ENCODE peak calls at places on chromosomes 6 and 20, in six cellular contexts. M, N, O, J, G and Z are unnamed samples.

GRCh38 chr20:63957004-63957689 is 931 bp upstream of the UCKL1 start:
- DNase-seq in M (peak; percentile 81), N (peak; percentile 69), O (no peak), J (peak; percentile 74), G (peak; percentile 92), Z (peak; percentile 75)

GRCh38 chr20:62603021-62603906 is 39.0 kb upstream of the SLCO4A1 start:
- DNase-seq in M (peak; percentile 90), N (peak; percentile 86), O (peak; percentile 81), J (no peak), G (peak; percentile 94), Z (peak; percentile 79)

GRCh38 chr6:40874495-40874894 is 164.5 kb downstream of the UNC5CL start:
- DNase-seq in M (no peak), N (no peak), O (no peak), J (no peak), G (no peak), Z (no peak)

GRCh38 chr20:63536997-63537524 is at the start of gene PTK6:
- DNase-seq in M (no peak), N (no peak), O (peak; percentile 72), J (no peak), G (peak; percentile 90), Z (peak; percentile 52)

GRCh38 chr20:48187891-48188290 is 402.6 kb upstream of the SULF2 start:
- DNase-seq in M (no peak), N (no peak), O (no peak), J (no peak), G (no peak), Z (no peak)

GRCh38 chr6:37688088-37688850 is 9.4 kb downstream of the MDGA1 start:
- DNase-seq in M (no peak), N (no peak), O (no peak), J (no peak), G (no peak), Z (peak; percentile 62)

GRCh38 chr6:15810618-15811017 is 147.8 kb upstream of the DTNBP1 start:
- DNase-seq in M (no peak), N (no peak), O (no peak), J (no peak), G (no peak), Z (no peak)

GRCh38 chr6:35611235-35611634 is 77.5 kb downstream of the FKBP5 start:
- DNase-seq in M (no peak), N (no peak), O (no peak), J (no peak), G (no peak), Z (no peak)

GRCh38 chr6:108873251-108873650 is 25.0 kb downstream of the ARMC2 start:
- DNase-seq in M (no peak), N (no peak), O (no peak), J (no peak), G (no peak), Z (no peak)

GRCh38 chr6:168737481-168737880 is 296.5 kb downstream of the SMOC2 start:
- DNase-seq in M (no peak), N (no peak), O (no peak), J (no peak), G (no peak), Z (no peak)

GRCh38 chr6:121498481-121499276 is 63.2 kb downstream of the GJA1 start:
- DNase-seq in M (no peak), N (no peak), O (no peak), J (no peak), G (no peak), Z (no peak)

GRCh38 chr6:71453307-71453706 is 164.7 kb downstream of the OGFRL1 start:
- DNase-seq in M (no peak), N (no peak), O (no peak), J (no peak), G (no peak), Z (no peak)

GRCh38 chr6:143059616-143060353 is 904 bp upstream of the AIG1 start:
- DNase-seq in M (no peak), N (peak; percentile 68), O (no peak), J (no peak), G (no peak), Z (peak; percentile 36)

GRCh38 chr6:132063204-132063603 is 112.0 kb upstream of the CCN2 start:
- DNase-seq in M (no peak), N (peak; percentile 98), O (no peak), J (no peak), G (no peak), Z (no peak)

GRCh38 chr20:51750037-51750769 is 18.0 kb downstream of the ATP9A start:
- DNase-seq in M (peak; percentile 94), N (peak; percentile 94), O (peak; percentile 79), J (no peak), G (no peak), Z (peak; percentile 89)

GRCh38 chr6:40907198-40907701 is 131.8 kb downstream of the UNC5CL start:
- DNase-seq in M (no peak), N (peak; percentile 68), O (peak; percentile 25), J (no peak), G (no peak), Z (peak; percentile 71)

GRCh38 chr6:126529605-126530004 is 189.7 kb downstream of the CENPW start:
- DNase-seq in M (no peak), N (no peak), O (no peak), J (no peak), G (no peak), Z (no peak)

GRCh38 chr6:24272148-24272547 is 85.7 kb downstream of the DCDC2 start:
- DNase-seq in M (no peak), N (no peak), O (no peak), J (no peak), G (no peak), Z (no peak)

GRCh38 chr6:7725412-7725811 is 487 bp upstream of the BMP6 start:
- DNase-seq in M (no peak), N (no peak), O (no peak), J (no peak), G (no peak), Z (no peak)

GRCh38 chr20:36241678-36242077 is 5.4 kb downstream of the AAR2 start:
- DNase-seq in M (no peak), N (no peak), O (no peak), J (no peak), G (no peak), Z (no peak)

GRCh38 chr6:142746524-142746923 is 198.5 kb downstream of the HIVEP2 start:
- DNase-seq in M (no peak), N (peak; percentile 55), O (no peak), J (no peak), G (no peak), Z (peak; percentile 56)

DNA sequence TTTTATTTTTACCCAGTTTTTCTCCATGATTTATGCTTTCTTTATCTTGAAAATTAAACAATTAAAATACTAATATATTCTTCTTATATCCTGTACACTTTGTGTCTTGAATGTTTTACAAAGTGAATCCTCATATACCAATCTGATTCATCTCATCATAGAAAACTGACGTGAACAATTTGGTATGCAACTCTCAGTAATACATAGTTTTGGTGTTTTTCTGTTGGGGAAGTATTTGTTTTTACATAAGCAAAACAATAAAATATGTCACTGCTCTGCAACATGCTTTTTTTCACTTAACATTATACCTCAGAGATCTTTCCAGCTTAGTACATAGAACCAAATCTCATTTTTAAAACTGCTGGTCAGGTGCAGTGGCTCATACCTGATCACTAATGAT is 14.7 kb downstream of the DNAAF9 start:
- DNase-seq in M (no peak), N (no peak), O (no peak), J (no peak), G (no peak), Z (no peak)
- TF ChIP-seq POLR2A in M (no peak), N (no peak), O (no peak), J (no peak), G (no peak), Z (no peak)

GRCh38 chr6:106159531-106159940 is 73.4 kb downstream of the PRDM1 start:
- DNase-seq in M (no peak), N (no peak), O (no peak), J (no peak), G (no peak), Z (no peak)

GRCh38 chr6:106156413-106156812 is 70.3 kb downstream of the PRDM1 start:
- DNase-seq in M (no peak), N (no peak), O (no peak), J (no peak), G (no peak), Z (no peak)

GRCh38 chr6:106156863-106157262 is 70.7 kb downstream of the PRDM1 start:
- DNase-seq in M (no peak), N (no peak), O (no peak), J (no peak), G (no peak), Z (no peak)

GRCh38 chr6:106160189-106160588 is 74.1 kb downstream of the PRDM1 start:
- DNase-seq in M (no peak), N (no peak), O (no peak), J (no peak), G (no peak), Z (no peak)

DNA sequence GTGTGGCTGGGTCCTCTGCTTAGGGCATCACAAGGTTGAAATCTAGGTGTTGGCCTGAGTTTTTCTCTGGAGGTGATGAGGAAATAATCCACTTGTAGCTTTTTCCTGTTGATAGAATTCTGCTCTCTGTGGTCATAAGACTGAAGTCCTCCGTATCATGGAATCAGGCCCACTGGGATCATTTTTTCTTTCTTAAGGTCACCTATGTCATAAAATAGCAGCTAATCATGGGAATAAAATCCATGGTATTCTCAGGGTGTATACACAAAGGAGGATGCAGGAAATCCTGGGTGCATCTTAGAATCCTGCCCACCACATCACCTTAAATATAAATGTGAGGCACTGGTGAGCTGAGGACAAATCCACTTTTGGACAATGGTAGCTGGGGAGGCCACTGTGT is 72.7 kb downstream of the PRDM1 start:
- DNase-seq in M (no peak), N (no peak), O (no peak), J (no peak), G (no peak), Z (no peak)
- TF ChIP-seq POLR2A in M (no peak), N (no peak), O (no peak), J (no peak), G (no peak), Z (no peak)

DNA sequence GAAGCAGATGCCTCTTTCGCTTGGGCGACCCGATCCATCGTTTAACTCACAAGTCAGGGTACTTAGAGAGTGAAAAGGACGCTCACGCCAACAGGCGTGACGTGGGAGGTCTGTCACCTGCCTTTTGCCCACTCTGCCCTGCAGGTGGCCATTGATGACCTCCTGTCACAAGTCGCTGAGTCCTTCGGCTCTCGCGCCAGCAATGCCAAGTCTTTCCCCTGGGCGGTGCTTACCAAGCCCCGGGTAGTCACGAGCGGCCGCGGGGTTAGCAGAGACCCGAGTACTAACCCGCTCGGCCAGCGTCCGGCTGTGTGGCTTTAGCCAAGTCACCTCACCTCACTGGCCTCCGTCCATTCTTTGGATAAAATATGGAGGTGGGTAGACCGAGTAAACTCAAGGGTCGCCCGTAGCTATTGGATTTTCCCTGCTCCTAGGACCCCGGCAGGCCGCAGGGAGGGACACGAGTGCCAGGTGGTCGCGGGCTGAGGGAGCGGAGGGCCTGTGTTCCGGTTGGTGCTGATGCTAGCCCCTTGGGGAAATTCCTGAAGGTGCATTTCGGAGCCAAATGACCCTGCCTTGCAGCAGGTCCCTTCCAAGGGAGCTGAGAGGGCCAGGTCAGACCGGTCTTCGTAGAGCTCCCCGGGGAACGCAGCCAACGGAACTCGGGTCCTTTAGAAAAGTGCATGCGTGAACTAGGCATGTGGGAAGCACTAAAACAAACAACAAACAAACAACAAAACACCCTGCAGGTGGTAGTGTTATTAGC is 668 bp downstream of the PKIB start:
- DNase-seq in M (peak; percentile 84), N (peak; percentile 40), O (peak; percentile 28), J (no peak), G (peak; percentile 78), Z (peak; percentile 65)
- TF ChIP-seq POLR2A in M (no peak), N (no peak), O (no peak), J (no peak), G (no peak), Z (no peak)

DNA sequence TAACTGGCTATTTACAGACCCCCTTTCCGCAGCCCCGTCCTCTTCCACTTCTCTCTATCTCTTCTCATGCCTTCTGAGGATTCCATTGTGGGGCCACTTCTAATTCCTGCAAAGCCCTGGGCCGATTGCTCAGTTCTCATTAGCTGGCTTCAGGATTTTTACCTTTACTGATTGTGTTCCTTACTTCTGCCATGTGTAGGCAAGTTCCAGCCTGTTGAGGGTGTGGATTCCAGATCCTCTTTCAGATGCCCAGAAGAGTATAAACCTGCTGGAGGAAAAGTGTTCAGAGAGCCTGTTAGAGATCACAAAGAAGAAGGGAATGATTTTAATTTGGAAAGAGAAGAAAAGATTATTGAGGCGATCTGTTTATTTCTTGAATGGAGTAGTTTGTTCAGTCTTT is 5.4 kb downstream of the DSE start:
- DNase-seq in M (no peak), N (no peak), O (no peak), J (no peak), G (no peak), Z (no peak)
- TF ChIP-seq POLR2A in M (no peak), N (no peak), O (no peak), J (no peak), G (no peak), Z (no peak)